ENCODE peak calls at places on chromosome 5, in five cellular contexts. One of them, this sample, is unnamed. For H3K27me3, the result is how much of the 10 kb centered on the place peaks cover.

GRCh38 chr5:108420182-108420581 is 38.3 kb upstream of the FBXL17 start:
- DNase-seq in fibroblast of lung: no peak
- DNase-seq in mesenchymal stem cell: no peak
- DNase-seq in endodermal cell: no peak
- DNase-seq in mesendoderm: no peak
- DNase-seq in this sample: no peak

GRCh38 chr5:75340714-75341478 is 3.9 kb downstream of the HMGCR start:
- DNase-seq in fibroblast of lung: no peak
- DNase-seq in mesenchymal stem cell: peak
- DNase-seq in endodermal cell: no peak
- DNase-seq in mesendoderm: peak
- DNase-seq in this sample: no peak

GRCh38 chr5:176180339-176180738 is 57.9 kb upstream of the SIMC1 start:
- DNase-seq in fibroblast of lung: peak
- DNase-seq in mesenchymal stem cell: peak
- DNase-seq in endodermal cell: no peak
- DNase-seq in mesendoderm: no peak
- DNase-seq in this sample: no peak

GRCh38 chr5:178432421-178433272 is 157.5 kb downstream of the COL23A1 start:
- DNase-seq in fibroblast of lung: no peak
- DNase-seq in mesenchymal stem cell: no peak
- DNase-seq in endodermal cell: peak
- DNase-seq in mesendoderm: no peak
- DNase-seq in this sample: no peak

GRCh38 chr5:74325866-74326265 is 314.7 kb downstream of the ENC1 start:
- DNase-seq in fibroblast of lung: no peak
- DNase-seq in mesenchymal stem cell: peak
- DNase-seq in endodermal cell: no peak
- DNase-seq in mesendoderm: no peak
- DNase-seq in this sample: no peak

GRCh38 chr5:96548941-96549340 is 113.2 kb upstream of the CAST start:
- DNase-seq in fibroblast of lung: peak
- DNase-seq in mesenchymal stem cell: no peak
- DNase-seq in endodermal cell: no peak
- DNase-seq in mesendoderm: no peak
- DNase-seq in this sample: no peak

GRCh38 chr5:142807378-142807911 is 37.3 kb downstream of the ARHGAP26 start:
- DNase-seq in fibroblast of lung: peak
- DNase-seq in mesenchymal stem cell: no peak
- DNase-seq in endodermal cell: no peak
- DNase-seq in mesendoderm: peak
- DNase-seq in this sample: no peak

GRCh38 chr5:1726956-1727355 is 72.7 kb downstream of the MRPL36 start:
- DNase-seq in fibroblast of lung: no peak
- DNase-seq in mesenchymal stem cell: no peak
- DNase-seq in endodermal cell: peak
- DNase-seq in mesendoderm: no peak
- DNase-seq in this sample: no peak

GRCh38 chr5:31078931-31079330 is 114.6 kb upstream of the CDH6 start:
- DNase-seq in fibroblast of lung: no peak
- DNase-seq in mesenchymal stem cell: no peak
- DNase-seq in endodermal cell: no peak
- DNase-seq in mesendoderm: no peak
- DNase-seq in this sample: no peak

GRCh38 chr5:157198277-157199058 is 17.8 kb downstream of the ITK start:
- DNase-seq in fibroblast of lung: no peak
- DNase-seq in mesenchymal stem cell: no peak
- DNase-seq in endodermal cell: no peak
- DNase-seq in mesendoderm: no peak
- DNase-seq in this sample: no peak

GRCh38 chr5:172939561-172939960 is 19.7 kb upstream of the RPL26L1 start:
- DNase-seq in fibroblast of lung: peak
- DNase-seq in mesenchymal stem cell: no peak
- DNase-seq in endodermal cell: peak
- DNase-seq in mesendoderm: peak
- DNase-seq in this sample: no peak

GRCh38 chr5:16521561-16522090 is 56.0 kb upstream of the ZNF622 start:
- DNase-seq in fibroblast of lung: no peak
- DNase-seq in mesenchymal stem cell: no peak
- DNase-seq in endodermal cell: no peak
- DNase-seq in mesendoderm: no peak
- DNase-seq in this sample: no peak

GRCh38 chr5:166509085-166509484 is 1782.4 kb upstream of the WWC1 start:
- DNase-seq in fibroblast of lung: peak
- DNase-seq in mesenchymal stem cell: peak
- DNase-seq in endodermal cell: peak
- DNase-seq in mesendoderm: peak
- DNase-seq in this sample: peak

GRCh38 chr5:68230285-68230684 is 14.7 kb downstream of the PIK3R1 start:
- DNase-seq in fibroblast of lung: no peak
- DNase-seq in mesenchymal stem cell: no peak
- DNase-seq in endodermal cell: no peak
- DNase-seq in mesendoderm: no peak
- DNase-seq in this sample: no peak

GRCh38 chr5:94433393-94434149 is 184.8 kb downstream of the KIAA0825 start:
- DNase-seq in fibroblast of lung: peak
- DNase-seq in mesenchymal stem cell: peak
- DNase-seq in endodermal cell: no peak
- DNase-seq in mesendoderm: peak
- DNase-seq in this sample: no peak

GRCh38 chr5:61277781-61278180 is 54.3 kb upstream of the ZSWIM6 start:
- DNase-seq in fibroblast of lung: no peak
- DNase-seq in mesenchymal stem cell: no peak
- DNase-seq in endodermal cell: no peak
- DNase-seq in mesendoderm: no peak
- DNase-seq in this sample: no peak

GRCh38 chr5:85681871-85682270 is 935.9 kb upstream of the COX7C start:
- DNase-seq in fibroblast of lung: no peak
- DNase-seq in mesenchymal stem cell: no peak
- DNase-seq in endodermal cell: peak
- DNase-seq in mesendoderm: peak
- DNase-seq in this sample: no peak

GRCh38 chr5:102119252-102119651 is 176.8 kb downstream of the SLCO4C1 start:
- DNase-seq in fibroblast of lung: no peak
- DNase-seq in mesenchymal stem cell: no peak
- DNase-seq in endodermal cell: no peak
- DNase-seq in mesendoderm: no peak
- DNase-seq in this sample: no peak

GRCh38 chr5:170818222-170818621 is 34.7 kb downstream of the GABRP start:
- DNase-seq in fibroblast of lung: no peak
- DNase-seq in mesenchymal stem cell: peak
- DNase-seq in endodermal cell: no peak
- DNase-seq in mesendoderm: no peak
- DNase-seq in this sample: no peak

GRCh38 chr5:139413153-139413552 is 9.3 kb upstream of the SPATA24 start:
- DNase-seq in fibroblast of lung: no peak
- DNase-seq in mesenchymal stem cell: no peak
- DNase-seq in endodermal cell: no peak
- DNase-seq in mesendoderm: no peak
- DNase-seq in this sample: no peak

GRCh38 chr5:14328144-14328543 is 185.0 kb downstream of the TRIO start:
- DNase-seq in fibroblast of lung: no peak
- DNase-seq in mesenchymal stem cell: no peak
- DNase-seq in endodermal cell: no peak
- DNase-seq in mesendoderm: no peak
- DNase-seq in this sample: no peak

GRCh38 chr5:39532511-39532910 is 107.7 kb upstream of the DAB2 start:
- DNase-seq in fibroblast of lung: no peak
- DNase-seq in mesenchymal stem cell: no peak
- DNase-seq in endodermal cell: no peak
- DNase-seq in mesendoderm: peak
- DNase-seq in this sample: no peak

GRCh38 chr5:170278611-170279500 is 18.7 kb downstream of the LCP2 start:
- DNase-seq in fibroblast of lung: no peak
- DNase-seq in mesenchymal stem cell: no peak
- DNase-seq in endodermal cell: peak
- DNase-seq in mesendoderm: peak
- DNase-seq in this sample: no peak

GRCh38 chr5:172765766-172766286 is 5.2 kb downstream of the DUSP1 start:
- DNase-seq in fibroblast of lung: peak
- DNase-seq in mesenchymal stem cell: peak
- DNase-seq in endodermal cell: no peak
- DNase-seq in mesendoderm: no peak
- DNase-seq in this sample: no peak

GRCh38 chr5:172906888-172907287 is 52.3 kb upstream of the RPL26L1 start:
- DNase-seq in fibroblast of lung: no peak
- DNase-seq in mesenchymal stem cell: no peak
- DNase-seq in endodermal cell: peak
- DNase-seq in mesendoderm: peak
- DNase-seq in this sample: no peak

GRCh38 chr5:40799248-40799647 is 1.1 kb upstream of the PRKAA1 start:
- DNase-seq in fibroblast of lung: peak
- DNase-seq in mesenchymal stem cell: no peak
- DNase-seq in endodermal cell: no peak
- DNase-seq in mesendoderm: no peak
- DNase-seq in this sample: no peak

GRCh38 chr5:139061856-139062255 is 136.3 kb downstream of the SIL1 start:
- DNase-seq in fibroblast of lung: no peak
- DNase-seq in mesenchymal stem cell: peak
- DNase-seq in endodermal cell: peak
- DNase-seq in mesendoderm: peak
- DNase-seq in this sample: peak

GRCh38 chr5:128711216-128711615 is 173.2 kb upstream of the FBN2 start:
- DNase-seq in fibroblast of lung: no peak
- DNase-seq in mesenchymal stem cell: no peak
- DNase-seq in endodermal cell: no peak
- DNase-seq in mesendoderm: no peak
- DNase-seq in this sample: no peak
- H3K9ac ChIP-seq in fibroblast of lung: no peak
- H3K9ac ChIP-seq in mesenchymal stem cell: no peak
- H3K9ac ChIP-seq in endodermal cell: no peak
- H3K9ac ChIP-seq in mesendoderm: no peak
- H3K9ac ChIP-seq in this sample: no peak

GRCh38 chr5:35095366-35095765 is 47.6 kb upstream of the AGXT2 start:
- DNase-seq in fibroblast of lung: no peak
- DNase-seq in mesenchymal stem cell: no peak
- DNase-seq in endodermal cell: no peak
- DNase-seq in mesendoderm: no peak
- DNase-seq in this sample: no peak

GRCh38 chr5:35096933-35097332 is 49.2 kb upstream of the AGXT2 start:
- DNase-seq in fibroblast of lung: no peak
- DNase-seq in mesenchymal stem cell: no peak
- DNase-seq in endodermal cell: no peak
- DNase-seq in mesendoderm: peak
- DNase-seq in this sample: no peak

GRCh38 chr5:35101016-35101415 is 53.3 kb upstream of the AGXT2 start:
- DNase-seq in fibroblast of lung: no peak
- DNase-seq in mesenchymal stem cell: no peak
- DNase-seq in endodermal cell: no peak
- DNase-seq in mesendoderm: no peak
- DNase-seq in this sample: no peak

GRCh38 chr5:35096209-35096608 is 48.5 kb upstream of the AGXT2 start:
- DNase-seq in fibroblast of lung: peak
- DNase-seq in mesenchymal stem cell: no peak
- DNase-seq in endodermal cell: no peak
- DNase-seq in mesendoderm: no peak
- DNase-seq in this sample: no peak

DNA sequence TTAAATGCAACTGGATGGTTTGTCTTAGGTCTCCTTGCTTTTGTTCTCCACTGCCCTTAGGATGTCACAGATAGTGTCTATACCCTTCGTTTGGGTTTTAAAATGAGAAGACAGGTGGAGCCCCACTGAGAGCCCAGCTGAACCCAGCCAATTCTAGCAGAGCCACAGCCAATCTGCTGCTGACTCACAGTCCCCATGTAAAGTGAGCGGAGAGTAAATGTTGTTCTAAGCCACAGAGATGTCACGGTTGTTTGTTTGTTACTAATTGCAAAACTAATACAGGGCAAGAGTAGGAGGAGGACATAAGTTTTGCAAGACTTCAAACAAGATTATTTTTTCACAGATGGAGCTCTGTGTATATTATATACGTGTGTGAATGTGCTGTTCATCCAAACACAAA is 50.5 kb upstream of the AGXT2 start:
- DNase-seq in fibroblast of lung: no peak
- DNase-seq in mesenchymal stem cell: peak
- DNase-seq in endodermal cell: no peak
- DNase-seq in mesendoderm: no peak
- DNase-seq in this sample: no peak
- H3K27me3 ChIP-seq in fibroblast of lung: under half
- H3K27me3 ChIP-seq in mesenchymal stem cell: under half
- H3K27me3 ChIP-seq in endodermal cell: under half
- H3K27me3 ChIP-seq in mesendoderm: under half
- H3K27me3 ChIP-seq in this sample: under half

DNA sequence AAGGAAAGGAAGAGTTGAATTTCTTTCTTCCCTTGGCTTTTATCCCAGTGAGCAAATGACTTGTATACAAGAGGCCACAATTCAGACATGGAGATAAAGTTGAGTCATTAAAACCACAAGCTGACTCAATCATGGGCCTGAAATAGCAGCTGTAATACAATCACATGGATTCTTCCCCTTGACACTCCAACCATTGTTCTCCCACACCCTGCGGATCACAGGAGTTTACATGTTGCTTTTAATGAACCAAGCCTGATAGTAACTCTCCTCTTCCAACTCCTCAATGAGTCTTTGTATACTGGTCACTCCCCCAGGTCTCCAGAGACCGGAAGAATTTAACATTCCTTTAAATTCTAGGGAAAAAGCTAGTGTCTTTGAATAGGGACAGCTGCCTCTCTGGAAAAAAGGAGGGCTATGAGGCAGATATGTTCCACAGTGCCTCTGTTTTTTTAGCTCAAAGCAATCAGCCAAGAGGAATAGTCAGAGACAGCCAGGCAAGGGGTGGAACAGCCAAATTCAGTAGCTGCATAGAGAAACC is 32.4 kb downstream of the PCDHGC5 start:
- DNase-seq in fibroblast of lung: peak
- DNase-seq in mesenchymal stem cell: peak
- DNase-seq in endodermal cell: no peak
- DNase-seq in mesendoderm: peak
- DNase-seq in this sample: no peak
- H3K9ac ChIP-seq in fibroblast of lung: no peak
- H3K9ac ChIP-seq in mesenchymal stem cell: peak
- H3K9ac ChIP-seq in endodermal cell: no peak
- H3K9ac ChIP-seq in mesendoderm: no peak
- H3K9ac ChIP-seq in this sample: no peak

DNA sequence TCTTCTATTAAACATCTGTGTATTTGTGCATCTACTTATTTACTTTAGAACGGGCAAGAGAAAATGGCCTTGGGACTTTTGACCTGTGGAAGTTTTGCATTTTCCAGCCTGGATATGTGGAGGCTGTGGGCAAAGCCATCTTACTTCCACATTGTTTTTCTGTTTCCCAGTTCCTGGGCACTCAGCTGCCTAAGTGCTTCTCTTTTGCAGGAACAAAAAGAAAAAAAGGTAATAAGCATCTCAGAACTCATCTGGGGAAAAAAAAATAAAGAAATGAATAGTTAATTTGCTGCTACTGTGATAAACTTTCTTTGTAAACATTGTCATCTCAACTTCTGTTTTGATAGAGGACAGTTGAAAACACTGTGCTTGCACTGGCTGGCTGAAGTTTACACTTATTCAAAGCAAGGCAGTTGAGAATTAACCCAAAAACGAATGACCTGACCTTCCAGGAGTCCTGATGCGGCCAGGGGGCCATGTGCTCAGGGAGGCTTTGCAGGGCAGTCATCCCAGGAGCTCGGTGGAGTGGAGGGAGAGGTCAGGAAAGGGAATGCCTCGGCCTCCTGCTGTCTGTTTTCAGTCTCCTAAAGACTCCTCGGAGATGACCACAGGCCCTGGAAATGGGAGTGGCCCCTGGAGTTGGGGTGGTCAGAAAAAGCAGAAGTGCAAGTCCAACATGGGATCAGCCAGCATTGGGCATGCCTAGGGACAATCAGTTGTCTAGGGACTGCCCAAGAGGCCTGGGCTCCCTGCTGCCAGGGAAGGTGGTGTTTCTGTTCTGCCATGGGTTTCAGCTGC is 75.5 kb downstream of the RAI14 start:
- DNase-seq in fibroblast of lung: no peak
- DNase-seq in mesenchymal stem cell: no peak
- DNase-seq in endodermal cell: peak
- DNase-seq in mesendoderm: no peak
- DNase-seq in this sample: no peak
- H3K27me3 ChIP-seq in fibroblast of lung: under half
- H3K27me3 ChIP-seq in mesenchymal stem cell: under half
- H3K27me3 ChIP-seq in endodermal cell: under half
- H3K27me3 ChIP-seq in mesendoderm: under half
- H3K27me3 ChIP-seq in this sample: under half